ENCODE peak calls at places on chromosome 6, in four cellular contexts. E is stimulated activated CD4-positive, alpha-beta T cell treated with anti-CD3 and anti-CD28 coated beads, Interleukin-1b, Interleukin-23, amount 100 ng/mL, for 4 hours; C is Calu3; T is NCI-H1105. H is an unnamed sample.
A peak's percentile ranks its signal among the peaks of the same experiment; 100 is the strongest.

GRCh38 chr6:160347259-160348208 is 644 bp upstream of the SLC22A3 start:
- DNase-seq in C (peak; percentile 40), E (no peak), T (no peak), H (peak; percentile 49)

GRCh38 chr6:141354191-141354950 is 778.4 kb upstream of the GJE1 start:
- DNase-seq in T (no peak), C (no peak), E (no peak), H (no peak)

GRCh38 chr6:3484240-3484639 is 27.4 kb upstream of the SLC22A23 start:
- DNase-seq in C (no peak), E (no peak), T (no peak), H (no peak)

GRCh38 chr6:154502564-154502963 is 7.9 kb downstream of the CNKSR3 start:
- DNase-seq in E (no peak), T (no peak), C (no peak), H (no peak)

GRCh38 chr6:29943053-29943966 is 978 bp downstream of the HLA-A start:
- DNase-seq in E (no peak), T (no peak), C (no peak), H (no peak)

GRCh38 chr6:70164556-70164955 is 138.3 kb downstream of the COL9A1 start:
- DNase-seq in T (no peak), C (no peak), E (no peak), H (no peak)

GRCh38 chr6:128882560-128882959 is 378 bp upstream of the LAMA2 start:
- DNase-seq in T (no peak), E (no peak), C (no peak), H (no peak)

GRCh38 chr6:33978593-33979150 is 167.2 kb downstream of the GRM4 start:
- DNase-seq in E (no peak), T (no peak), C (no peak), H (no peak)

GRCh38 chr6:167148997-167149396 is 8.8 kb downstream of the GPR31 start:
- DNase-seq in C (no peak), T (no peak), E (no peak), H (no peak)

GRCh38 chr6:97947841-97948240 is 664.8 kb upstream of the MMS22L start:
- DNase-seq in E (no peak), C (peak; percentile 81), T (peak; percentile 66), H (no peak)

GRCh38 chr6:141443668-141444067 is 689.1 kb upstream of the GJE1 start:
- DNase-seq in T (no peak), C (no peak), E (no peak), H (no peak)

GRCh38 chr6:14066782-14067406 is 50.7 kb upstream of the CD83 start:
- DNase-seq in C (peak; percentile 13), E (no peak), T (peak; percentile 71), H (peak; percentile 31)

GRCh38 chr6:16286151-16286522 is 47.8 kb downstream of the GMPR start:
- DNase-seq in T (no peak), E (no peak), C (peak; percentile 30), H (peak; percentile 80)

GRCh38 chr6:155498370-155498769 is 42.7 kb upstream of the NOX3 start:
- DNase-seq in C (no peak), E (no peak), T (no peak), H (no peak)

GRCh38 chr6:55888917-55889316 is 13.5 kb upstream of the BMP5 start:
- DNase-seq in E (no peak), T (no peak), C (no peak), H (no peak)

GRCh38 chr6:158338311-158339112 is 26.2 kb downstream of the TULP4 start:
- DNase-seq in C (peak; percentile 23), E (no peak), T (peak; percentile 55), H (no peak)

GRCh38 chr6:12208190-12208589 is 82.0 kb upstream of the EDN1 start:
- DNase-seq in C (no peak), E (no peak), T (no peak), H (no peak)

GRCh38 chr6:135105710-135106109 is 51.1 kb upstream of the HBS1L start:
- DNase-seq in T (no peak), C (no peak), E (no peak), H (no peak)

GRCh38 chr6:31794866-31795615 is 511 bp downstream of the VARS1 start:
- DNase-seq in E (no peak), T (no peak), C (no peak), H (peak; percentile 48)

GRCh38 chr6:40588070-40588384 is 863 bp upstream of the LRFN2 start:
- DNase-seq in E (no peak), C (no peak), T (no peak), H (no peak)

GRCh38 chr6:84667252-84668213 is 96.9 kb downstream of the TBX18 start:
- DNase-seq in E (no peak), C (no peak), T (no peak), H (no peak)

GRCh38 chr6:29466241-29466640 is 9.3 kb downstream of the OR2H1 start:
- DNase-seq in E (no peak), C (no peak), T (no peak), H (no peak)

GRCh38 chr6:116447496-116448011 is 13.6 kb upstream of the CALHM6 start:
- DNase-seq in E (no peak), T (no peak), C (no peak), H (peak; percentile 59)

GRCh38 chr6:2132416-2132815 is 113.0 kb downstream of the GMDS start:
- DNase-seq in C (peak; percentile 20), T (no peak), E (no peak), H (no peak)

GRCh38 chr6:148517518-148517917 is 174.9 kb downstream of the SASH1 start:
- DNase-seq in E (no peak), T (no peak), C (no peak), H (no peak)

GRCh38 chr6:43833223-43833995 is 63.4 kb downstream of the VEGFA start:
- DNase-seq in T (no peak), C (peak; percentile 80), E (no peak), H (no peak)

GRCh38 chr6:113103618-113104390 is 753.3 kb upstream of the MARCKS start:
- DNase-seq in C (no peak), E (no peak), T (no peak), H (no peak)

GRCh38 chr6:17505767-17506280 is 94.3 kb upstream of the FAM8A1 start:
- DNase-seq in E (no peak), C (no peak), T (no peak), H (no peak)

GRCh38 chr6:160455484-160456213 is 107.5 kb downstream of the SLC22A3 start:
- DNase-seq in T (peak; percentile 67), C (peak; percentile 70), E (peak; percentile 66), H (peak; percentile 85)

GRCh38 chr6:142934190-142934589 is 10.8 kb downstream of the HIVEP2 start:
- DNase-seq in E (no peak), C (no peak), T (no peak), H (no peak)

GRCh38 chr6:157699777-157700636 is 123.0 kb upstream of the SNX9 start:
- DNase-seq in T (no peak), E (no peak), C (no peak), H (no peak)

GRCh38 chr6:111423960-111424846 is 58.8 kb downstream of the REV3L start:
- DNase-seq in T (peak; percentile 57), C (peak; percentile 14), E (no peak), H (no peak)

GRCh38 chr6:170441316-170441715 is 111.8 kb downstream of the PSMB1 start:
- DNase-seq in E (no peak), T (no peak), C (no peak), H (no peak)

GRCh38 chr6:159104931-159105330 is 60.1 kb upstream of the TAGAP start:
- DNase-seq in E (no peak), C (no peak), T (no peak), H (no peak)

GRCh38 chr6:133769463-133769862 is 119.5 kb upstream of the TCF21 start:
- DNase-seq in E (no peak), C (no peak), T (no peak), H (no peak)